ENCODE peak calls at places on chromosome 11, in nine cellular contexts. One of them, this sample, is unnamed.
A peak's percentile ranks its signal among the peaks of the same experiment; 100 is the strongest.

GRCh38 chr11:113373981-113374560 is 13.5 kb upstream of the ANKK1 start:
- DNase-seq in stomach: no peak
- DNase-seq in esophagus muscularis mucosa: no peak
- DNase-seq in OCI-LY7: no peak
- DNase-seq in RWPE2: no peak
- DNase-seq in effector memory CD4-positive, alpha-beta T cell: no peak
- DNase-seq in CD8-positive, alpha-beta T cell: no peak
- DNase-seq in retinal pigment epithelial cell: no peak
- DNase-seq in fibroblast of mammary gland: no peak
- DNase-seq in this sample: no peak

GRCh38 chr11:5610446-5610845 is 14.0 kb downstream of the TRIM6 start:
- DNase-seq in stomach: no peak
- DNase-seq in esophagus muscularis mucosa: no peak
- DNase-seq in OCI-LY7: no peak
- DNase-seq in RWPE2: no peak
- DNase-seq in effector memory CD4-positive, alpha-beta T cell: no peak
- DNase-seq in CD8-positive, alpha-beta T cell: no peak
- DNase-seq in retinal pigment epithelial cell: no peak
- DNase-seq in fibroblast of mammary gland: no peak
- DNase-seq in this sample: no peak

GRCh38 chr11:115503083-115503885 is 931 bp downstream of the CADM1 start:
- DNase-seq in stomach: peak; percentile 69
- DNase-seq in esophagus muscularis mucosa: no peak
- DNase-seq in OCI-LY7: peak; percentile 88
- DNase-seq in RWPE2: no peak
- DNase-seq in effector memory CD4-positive, alpha-beta T cell: no peak
- DNase-seq in CD8-positive, alpha-beta T cell: peak; percentile 48
- DNase-seq in retinal pigment epithelial cell: peak; percentile 52
- DNase-seq in fibroblast of mammary gland: no peak
- DNase-seq in this sample: peak; percentile 69

GRCh38 chr11:118497831-118498230 is 29.4 kb upstream of the TTC36 start:
- DNase-seq in stomach: no peak
- DNase-seq in esophagus muscularis mucosa: no peak
- DNase-seq in OCI-LY7: no peak
- DNase-seq in RWPE2: no peak
- DNase-seq in effector memory CD4-positive, alpha-beta T cell: no peak
- DNase-seq in CD8-positive, alpha-beta T cell: no peak
- DNase-seq in retinal pigment epithelial cell: peak; percentile 15
- DNase-seq in fibroblast of mammary gland: peak; percentile 62
- DNase-seq in this sample: no peak

GRCh38 chr11:57303990-57304579 is 20.7 kb downstream of the TNKS1BP1 start:
- DNase-seq in stomach: no peak
- DNase-seq in esophagus muscularis mucosa: no peak
- DNase-seq in OCI-LY7: no peak
- DNase-seq in RWPE2: peak; percentile 90
- DNase-seq in effector memory CD4-positive, alpha-beta T cell: no peak
- DNase-seq in CD8-positive, alpha-beta T cell: no peak
- DNase-seq in retinal pigment epithelial cell: peak; percentile 93
- DNase-seq in fibroblast of mammary gland: peak; percentile 86
- DNase-seq in this sample: no peak

GRCh38 chr11:122095950-122096942 is 19.8 kb downstream of the BLID start:
- DNase-seq in stomach: no peak
- DNase-seq in esophagus muscularis mucosa: no peak
- DNase-seq in OCI-LY7: no peak
- DNase-seq in RWPE2: no peak
- DNase-seq in effector memory CD4-positive, alpha-beta T cell: no peak
- DNase-seq in CD8-positive, alpha-beta T cell: no peak
- DNase-seq in retinal pigment epithelial cell: no peak
- DNase-seq in fibroblast of mammary gland: peak; percentile 88
- DNase-seq in this sample: no peak

GRCh38 chr11:19777032-19777341 is 64.3 kb downstream of the NAV2 start:
- DNase-seq in stomach: peak; percentile 75
- DNase-seq in esophagus muscularis mucosa: no peak
- DNase-seq in OCI-LY7: no peak
- DNase-seq in RWPE2: no peak
- DNase-seq in effector memory CD4-positive, alpha-beta T cell: no peak
- DNase-seq in CD8-positive, alpha-beta T cell: no peak
- DNase-seq in retinal pigment epithelial cell: no peak
- DNase-seq in fibroblast of mammary gland: no peak
- DNase-seq in this sample: peak; percentile 70

GRCh38 chr11:36030707-36031365 is 87.0 kb downstream of the LDLRAD3 start:
- DNase-seq in stomach: no peak
- DNase-seq in esophagus muscularis mucosa: no peak
- DNase-seq in OCI-LY7: no peak
- DNase-seq in RWPE2: no peak
- DNase-seq in effector memory CD4-positive, alpha-beta T cell: no peak
- DNase-seq in CD8-positive, alpha-beta T cell: no peak
- DNase-seq in retinal pigment epithelial cell: no peak
- DNase-seq in fibroblast of mammary gland: peak; percentile 74
- DNase-seq in this sample: no peak

GRCh38 chr11:64580387-64580786 is 10.6 kb upstream of the SLC22A12 start:
- DNase-seq in stomach: no peak
- DNase-seq in esophagus muscularis mucosa: no peak
- DNase-seq in OCI-LY7: no peak
- DNase-seq in RWPE2: peak; percentile 29
- DNase-seq in effector memory CD4-positive, alpha-beta T cell: no peak
- DNase-seq in CD8-positive, alpha-beta T cell: no peak
- DNase-seq in retinal pigment epithelial cell: no peak
- DNase-seq in fibroblast of mammary gland: peak; percentile 7
- DNase-seq in this sample: peak; percentile 6

GRCh38 chr11:120718171-120718570 is 206.6 kb downstream of the GRIK4 start:
- DNase-seq in stomach: no peak
- DNase-seq in esophagus muscularis mucosa: no peak
- DNase-seq in OCI-LY7: no peak
- DNase-seq in RWPE2: no peak
- DNase-seq in effector memory CD4-positive, alpha-beta T cell: no peak
- DNase-seq in CD8-positive, alpha-beta T cell: no peak
- DNase-seq in retinal pigment epithelial cell: no peak
- DNase-seq in fibroblast of mammary gland: no peak
- DNase-seq in this sample: no peak

GRCh38 chr11:63944987-63945386 is 6.2 kb downstream of the NAA40 start:
- DNase-seq in stomach: no peak
- DNase-seq in esophagus muscularis mucosa: no peak
- DNase-seq in OCI-LY7: no peak
- DNase-seq in RWPE2: no peak
- DNase-seq in effector memory CD4-positive, alpha-beta T cell: no peak
- DNase-seq in CD8-positive, alpha-beta T cell: no peak
- DNase-seq in retinal pigment epithelial cell: no peak
- DNase-seq in fibroblast of mammary gland: peak; percentile 43
- DNase-seq in this sample: peak; percentile 36

GRCh38 chr11:66283461-66284105 is 5.4 kb downstream of the YIF1A start:
- DNase-seq in stomach: no peak
- DNase-seq in esophagus muscularis mucosa: no peak
- DNase-seq in OCI-LY7: no peak
- DNase-seq in RWPE2: peak; percentile 42
- DNase-seq in effector memory CD4-positive, alpha-beta T cell: no peak
- DNase-seq in CD8-positive, alpha-beta T cell: no peak
- DNase-seq in retinal pigment epithelial cell: no peak
- DNase-seq in fibroblast of mammary gland: no peak
- DNase-seq in this sample: no peak

GRCh38 chr11:115912484-115912945 is 408.3 kb upstream of the CADM1 start:
- DNase-seq in stomach: no peak
- DNase-seq in esophagus muscularis mucosa: no peak
- DNase-seq in OCI-LY7: peak; percentile 82
- DNase-seq in RWPE2: no peak
- DNase-seq in effector memory CD4-positive, alpha-beta T cell: no peak
- DNase-seq in CD8-positive, alpha-beta T cell: no peak
- DNase-seq in retinal pigment epithelial cell: no peak
- DNase-seq in fibroblast of mammary gland: no peak
- DNase-seq in this sample: no peak

GRCh38 chr11:24386551-24387404 is 110.1 kb upstream of the LUZP2 start:
- DNase-seq in stomach: no peak
- DNase-seq in esophagus muscularis mucosa: no peak
- DNase-seq in OCI-LY7: no peak
- DNase-seq in RWPE2: no peak
- DNase-seq in effector memory CD4-positive, alpha-beta T cell: no peak
- DNase-seq in CD8-positive, alpha-beta T cell: no peak
- DNase-seq in retinal pigment epithelial cell: no peak
- DNase-seq in fibroblast of mammary gland: peak; percentile 38
- DNase-seq in this sample: no peak

DNA sequence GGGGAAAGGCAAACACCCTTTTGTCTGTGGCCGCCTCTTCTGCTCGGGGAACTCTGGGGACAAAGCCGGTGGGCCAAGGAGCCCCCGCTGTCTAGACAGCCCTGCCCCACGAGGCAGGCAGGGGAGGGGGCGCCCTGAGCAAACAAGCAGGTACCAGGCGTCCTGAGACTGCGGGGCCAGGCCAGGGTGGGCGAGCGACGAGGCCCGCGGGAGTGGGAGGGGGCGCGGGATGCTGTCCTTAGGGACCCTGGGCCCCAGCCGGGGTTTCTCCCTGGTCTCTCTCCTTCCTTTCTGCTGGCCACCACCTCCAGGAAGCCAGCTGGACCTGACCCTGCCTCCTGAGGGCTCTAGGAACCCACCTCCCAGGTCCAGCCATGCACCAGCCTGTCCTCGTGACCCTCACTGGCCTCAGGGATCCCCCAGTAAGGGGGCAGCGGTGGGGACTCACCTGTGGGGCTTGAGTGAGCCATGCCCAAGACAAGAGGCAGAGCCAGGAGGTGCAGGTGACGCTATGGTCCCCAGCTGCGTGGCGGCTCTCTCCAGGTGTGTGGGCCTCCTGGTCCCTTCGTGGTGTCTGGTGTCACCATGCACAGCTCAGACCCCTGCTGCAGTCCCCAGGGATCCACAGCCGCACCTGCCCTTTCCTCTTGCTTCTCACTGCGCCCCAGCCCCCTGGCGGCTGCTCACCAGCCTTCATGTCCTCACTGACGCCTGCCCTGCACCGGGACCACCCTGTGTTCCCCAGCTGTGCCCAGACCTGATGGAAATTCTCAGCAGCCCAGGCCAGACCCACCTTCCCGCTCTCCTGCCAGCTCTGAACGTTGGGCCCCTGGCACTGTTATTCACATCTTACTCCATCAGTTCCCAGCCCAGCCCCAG is 26.5 kb upstream of the MUC5AC start:
- DNase-seq in stomach: peak; percentile 20
- DNase-seq in esophagus muscularis mucosa: no peak
- DNase-seq in OCI-LY7: no peak
- DNase-seq in RWPE2: peak; percentile 51
- DNase-seq in effector memory CD4-positive, alpha-beta T cell: no peak
- DNase-seq in CD8-positive, alpha-beta T cell: no peak
- DNase-seq in retinal pigment epithelial cell: no peak
- DNase-seq in fibroblast of mammary gland: no peak
- DNase-seq in this sample: no peak
- H3K4me3 ChIP-seq in stomach: no peak overlapping the region
- H3K4me3 ChIP-seq in esophagus muscularis mucosa: no peak overlapping the region
- H3K4me3 ChIP-seq in OCI-LY7: no peak overlapping the region
- H3K4me3 ChIP-seq in RWPE2: no peak overlapping the region
- H3K4me3 ChIP-seq in effector memory CD4-positive, alpha-beta T cell: no peak overlapping the region
- H3K4me3 ChIP-seq in CD8-positive, alpha-beta T cell: no peak overlapping the region
- H3K4me3 ChIP-seq in retinal pigment epithelial cell: no peak overlapping the region
- H3K4me3 ChIP-seq in fibroblast of mammary gland: no peak overlapping the region
- H3K4me3 ChIP-seq in this sample: no peak overlapping the region

GRCh38 chr11:2136209-2136951 is 2.8 kb downstream of the IGF2 start:
- DNase-seq in stomach: no peak
- DNase-seq in esophagus muscularis mucosa: no peak
- DNase-seq in OCI-LY7: no peak
- DNase-seq in RWPE2: no peak
- DNase-seq in effector memory CD4-positive, alpha-beta T cell: no peak
- DNase-seq in CD8-positive, alpha-beta T cell: no peak
- DNase-seq in retinal pigment epithelial cell: no peak
- DNase-seq in fibroblast of mammary gland: no peak
- DNase-seq in this sample: no peak
- H3K4me3 ChIP-seq in stomach: peak overlapping the region; percentile 53
- H3K4me3 ChIP-seq in esophagus muscularis mucosa: peak overlapping the region; percentile 57
- H3K4me3 ChIP-seq in OCI-LY7: no peak overlapping the region
- H3K4me3 ChIP-seq in RWPE2: no peak overlapping the region
- H3K4me3 ChIP-seq in effector memory CD4-positive, alpha-beta T cell: no peak overlapping the region
- H3K4me3 ChIP-seq in CD8-positive, alpha-beta T cell: no peak overlapping the region
- H3K4me3 ChIP-seq in retinal pigment epithelial cell: no peak overlapping the region
- H3K4me3 ChIP-seq in fibroblast of mammary gland: no peak overlapping the region
- H3K4me3 ChIP-seq in this sample: no peak overlapping the region

DNA sequence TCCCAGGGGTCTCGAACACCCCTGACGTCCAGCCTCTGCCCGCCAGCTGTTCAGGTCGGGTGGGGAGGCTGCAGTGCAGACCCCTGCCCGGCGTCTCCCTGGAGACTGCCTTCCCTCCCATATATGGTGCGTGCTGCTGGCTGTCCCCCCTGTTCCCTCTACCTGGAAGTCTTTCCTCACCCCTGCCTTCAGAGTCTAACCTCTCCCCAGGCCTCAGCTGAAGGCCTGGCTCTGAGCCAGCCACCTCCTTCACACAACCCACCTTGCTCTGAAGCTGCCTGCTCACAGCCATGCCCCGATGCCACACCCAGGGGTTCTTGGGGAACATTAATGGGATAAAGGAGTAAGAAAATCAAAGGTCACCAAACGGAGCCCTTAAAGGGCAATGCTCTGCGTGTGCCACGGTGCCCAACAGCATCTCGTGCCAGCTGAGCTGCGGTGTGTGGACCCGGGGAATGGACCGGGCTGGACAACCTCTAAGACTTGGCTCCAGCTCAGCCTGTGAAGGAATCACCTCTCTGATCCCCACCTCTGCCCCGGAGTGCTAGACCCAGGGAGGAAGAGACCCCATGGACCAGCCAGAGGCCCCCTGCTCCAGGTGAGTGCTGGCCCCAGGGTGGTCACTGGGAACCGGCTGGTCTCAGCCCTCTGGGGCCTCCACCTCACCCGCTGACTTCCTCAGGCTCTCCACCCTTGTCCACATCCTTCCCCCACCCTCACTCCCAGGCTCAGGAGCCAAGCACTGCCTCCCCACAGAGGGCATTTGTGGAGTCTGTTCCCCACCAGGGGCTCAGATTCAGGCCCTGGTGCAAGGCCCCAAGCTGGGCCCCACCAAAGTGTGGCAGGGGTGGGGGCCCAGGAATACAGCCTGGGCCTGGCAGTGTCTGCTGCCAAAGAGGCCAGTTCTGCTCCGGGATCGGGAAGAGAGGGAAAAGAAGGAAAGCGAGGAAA is at the start of gene NLRP6:
- DNase-seq in stomach: no peak
- DNase-seq in esophagus muscularis mucosa: no peak
- DNase-seq in OCI-LY7: no peak
- DNase-seq in RWPE2: no peak
- DNase-seq in effector memory CD4-positive, alpha-beta T cell: no peak
- DNase-seq in CD8-positive, alpha-beta T cell: peak; percentile 50
- DNase-seq in retinal pigment epithelial cell: no peak
- DNase-seq in fibroblast of mammary gland: no peak
- DNase-seq in this sample: no peak
- H3K4me3 ChIP-seq in stomach: peak within 1 kb of the TSS; percentile 47
- H3K4me3 ChIP-seq in esophagus muscularis mucosa: peak within 1 kb of the TSS; percentile 48
- H3K4me3 ChIP-seq in OCI-LY7: no peak within 1 kb of the TSS
- H3K4me3 ChIP-seq in RWPE2: no peak within 1 kb of the TSS
- H3K4me3 ChIP-seq in effector memory CD4-positive, alpha-beta T cell: peak within 1 kb of the TSS; percentile 63
- H3K4me3 ChIP-seq in CD8-positive, alpha-beta T cell: peak within 1 kb of the TSS; percentile 70
- H3K4me3 ChIP-seq in retinal pigment epithelial cell: no peak within 1 kb of the TSS
- H3K4me3 ChIP-seq in fibroblast of mammary gland: no peak within 1 kb of the TSS
- H3K4me3 ChIP-seq in this sample: no peak within 1 kb of the TSS

GRCh38 chr11:8167796-8168195 is 1.0 kb downstream of the RIC3 start:
- DNase-seq in stomach: no peak
- DNase-seq in esophagus muscularis mucosa: no peak
- DNase-seq in OCI-LY7: no peak
- DNase-seq in RWPE2: no peak
- DNase-seq in effector memory CD4-positive, alpha-beta T cell: no peak
- DNase-seq in CD8-positive, alpha-beta T cell: no peak
- DNase-seq in retinal pigment epithelial cell: peak; percentile 7
- DNase-seq in fibroblast of mammary gland: peak; percentile 18
- DNase-seq in this sample: no peak
- H3K4me3 ChIP-seq in stomach: peak overlapping the region; percentile 60
- H3K4me3 ChIP-seq in esophagus muscularis mucosa: peak overlapping the region; percentile 90
- H3K4me3 ChIP-seq in OCI-LY7: no peak overlapping the region
- H3K4me3 ChIP-seq in RWPE2: no peak overlapping the region
- H3K4me3 ChIP-seq in effector memory CD4-positive, alpha-beta T cell: peak overlapping the region; percentile 79
- H3K4me3 ChIP-seq in CD8-positive, alpha-beta T cell: peak overlapping the region; percentile 73
- H3K4me3 ChIP-seq in retinal pigment epithelial cell: no peak overlapping the region
- H3K4me3 ChIP-seq in fibroblast of mammary gland: no peak overlapping the region
- H3K4me3 ChIP-seq in this sample: no peak overlapping the region

GRCh38 chr11:67284811-67285540 is 4.1 kb upstream of the ANKRD13D start:
- DNase-seq in stomach: no peak
- DNase-seq in esophagus muscularis mucosa: no peak
- DNase-seq in OCI-LY7: no peak
- DNase-seq in RWPE2: no peak
- DNase-seq in effector memory CD4-positive, alpha-beta T cell: no peak
- DNase-seq in CD8-positive, alpha-beta T cell: no peak
- DNase-seq in retinal pigment epithelial cell: no peak
- DNase-seq in fibroblast of mammary gland: no peak
- DNase-seq in this sample: peak; percentile 65
- H3K4me3 ChIP-seq in stomach: peak overlapping the region; percentile 35
- H3K4me3 ChIP-seq in esophagus muscularis mucosa: no peak overlapping the region
- H3K4me3 ChIP-seq in OCI-LY7: no peak overlapping the region
- H3K4me3 ChIP-seq in RWPE2: no peak overlapping the region
- H3K4me3 ChIP-seq in effector memory CD4-positive, alpha-beta T cell: no peak overlapping the region
- H3K4me3 ChIP-seq in CD8-positive, alpha-beta T cell: no peak overlapping the region
- H3K4me3 ChIP-seq in retinal pigment epithelial cell: no peak overlapping the region
- H3K4me3 ChIP-seq in fibroblast of mammary gland: no peak overlapping the region
- H3K4me3 ChIP-seq in this sample: no peak overlapping the region

This sample was measured in mucosa of descending colon.